ENCODE peak calls at places on chromosomes 11 and 22, in nine cellular contexts. R is neuronal stem cell; Z is amygdala; K is BJ; G is Kasumi-1; P is CD8-positive, alpha-beta T cell; H is lower leg skin; X is fibroblast of mammary gland; T is renal cortical epithelial cell. I is an unnamed sample.

GRCh38 chr11:40186401-40187091 is 1272.9 kb downstream of the LRRC4C start:
- DNase-seq in H (no peak), X (no peak), T (no peak), G (no peak), R (no peak), K (no peak), Z (no peak), P (no peak), I (no peak)

GRCh38 chr22:36355362-36355761 is 32.4 kb downstream of the MYH9 start:
- DNase-seq in K (no peak), X (peak; percentile 48), Z (no peak), H (no peak), T (no peak), R (no peak), P (no peak), G (no peak), I (no peak)

GRCh38 chr11:86672007-86672621 is at the start of gene ME3:
- DNase-seq in Z (no peak), K (no peak), H (peak; percentile 42), G (peak; percentile 9), T (no peak), R (peak; percentile 42), P (no peak), X (peak; percentile 49), I (no peak)

GRCh38 chr11:127931811-127932210 is 655.5 kb downstream of the ETS1 start:
- DNase-seq in H (no peak), P (no peak), R (no peak), G (no peak), T (no peak), K (no peak), X (no peak), Z (no peak), I (no peak)

GRCh38 chr11:72985645-72986044 is 156.5 kb downstream of the FCHSD2 start:
- DNase-seq in H (no peak), P (no peak), G (no peak), K (no peak), Z (no peak), T (no peak), R (no peak), X (peak; percentile 20), I (no peak)

GRCh38 chr11:35781342-35782171 is 119.0 kb downstream of the TRIM44 start:
- DNase-seq in K (no peak), P (no peak), T (peak; percentile 64), X (peak; percentile 57), G (no peak), H (no peak), R (no peak), Z (no peak), I (no peak)

GRCh38 chr22:30841264-30841663 is 127.3 kb downstream of the MORC2 start:
- DNase-seq in X (peak; percentile 10), G (no peak), Z (no peak), P (no peak), R (no peak), K (no peak), H (peak; percentile 12), T (no peak), I (no peak)

GRCh38 chr11:109654091-109654490 is 232.1 kb downstream of the C11orf87 start:
- DNase-seq in R (no peak), X (no peak), P (no peak), H (no peak), K (no peak), T (no peak), Z (no peak), G (no peak), I (no peak)

GRCh38 chr11:17395978-17396377 is 7.5 kb upstream of the KCNJ11 start:
- DNase-seq in H (no peak), X (no peak), Z (no peak), P (no peak), T (no peak), K (no peak), R (no peak), G (no peak), I (no peak)

GRCh38 chr11:119798656-119799055 is 69.7 kb upstream of the NECTIN1 start:
- DNase-seq in K (no peak), T (no peak), Z (no peak), H (no peak), R (no peak), G (no peak), X (no peak), P (no peak), I (no peak)

GRCh38 chr11:76329983-76330382 is 50.9 kb downstream of the THAP12 start:
- DNase-seq in H (no peak), G (no peak), Z (no peak), T (no peak), R (no peak), X (no peak), K (no peak), P (no peak), I (no peak)

GRCh38 chr11:61895046-61895717 is 3.8 kb upstream of the FADS3 start:
- DNase-seq in H (no peak), P (no peak), X (no peak), R (no peak), G (no peak), T (no peak), K (no peak), Z (no peak), I (no peak)

GRCh38 chr22:49933236-49933921 is 14.9 kb downstream of the CRELD2 start:
- DNase-seq in T (no peak), K (no peak), R (no peak), Z (no peak), P (no peak), G (no peak), X (peak; percentile 25), H (no peak), I (no peak)

GRCh38 chr22:36012332-36012731 is 16.3 kb downstream of the RBFOX2 start:
- DNase-seq in K (no peak), Z (no peak), T (no peak), H (no peak), P (no peak), G (no peak), R (no peak), X (no peak), I (no peak)

GRCh38 chr11:92401507-92401906 is 176.9 kb downstream of the FAT3 start:
- DNase-seq in H (no peak), K (no peak), X (no peak), G (no peak), T (no peak), Z (no peak), R (peak; percentile 32), P (no peak), I (no peak)

GRCh38 chr11:19656140-19656541 is 56.5 kb upstream of the NAV2 start:
- DNase-seq in R (no peak), G (no peak), H (no peak), P (no peak), T (no peak), K (no peak), Z (no peak), X (no peak), I (no peak)